ENCODE peak calls at places on chromosome 12, in nine cellular contexts. S, Q, Z, M, N, L, E, C and H are unnamed samples. For H3K4me1, the result is how much of the 10 kb centered on the place peaks cover.

GRCh38 chr12:75571204-75571603 is 59.8 kb upstream of the KRR1 start:
- DNase-seq in S (no peak), Q (no peak), Z (no peak), M (no peak), N (no peak), L (no peak), E (no peak), C (no peak), H (no peak)

GRCh38 chr12:873954-874353 is 75.5 kb downstream of the RAD52 start:
- DNase-seq in S (no peak), Q (no peak), Z (no peak), M (no peak), N (no peak), L (no peak), E (no peak), C (no peak), H (no peak)

GRCh38 chr12:9647825-9648700 is 21.4 kb upstream of the CLEC2D start:
- DNase-seq in S (peak), Q (peak), Z (peak), M (peak), N (peak), L (peak), E (peak), C (peak), H (peak)

GRCh38 chr12:27583057-27583797 is 59.2 kb downstream of the PPFIBP1 start:
- DNase-seq in S (no peak), Q (no peak), Z (no peak), M (no peak), N (no peak), L (no peak), E (no peak), C (no peak), H (no peak)

GRCh38 chr12:56987551-56988053 is 18.7 kb downstream of the ZBTB39 start:
- DNase-seq in S (peak), Q (peak), Z (peak), M (peak), N (peak), L (peak), E (peak), C (peak), H (peak)

GRCh38 chr12:118102070-118102469 is 1.7 kb downstream of the VSIG10 start:
- DNase-seq in S (no peak), Q (peak), Z (no peak), M (peak), N (no peak), L (peak), E (no peak), C (no peak), H (no peak)

GRCh38 chr12:80707830-80708534 is 548 bp downstream of the MYF6 start:
- DNase-seq in S (no peak), Q (no peak), Z (no peak), M (no peak), N (peak), L (no peak), E (no peak), C (no peak), H (no peak)

GRCh38 chr12:88805692-88806091 is 225.4 kb upstream of the KITLG start:
- DNase-seq in S (no peak), Q (no peak), Z (no peak), M (peak), N (no peak), L (no peak), E (no peak), C (no peak), H (no peak)

GRCh38 chr12:100044266-100044665 is 59.5 kb upstream of the ANKS1B start:
- DNase-seq in S (no peak), Q (no peak), Z (no peak), M (no peak), N (no peak), L (no peak), E (no peak), C (no peak), H (no peak)

GRCh38 chr12:17470460-17470859 is 619.5 kb downstream of the RERGL start:
- DNase-seq in S (no peak), Q (no peak), Z (no peak), M (no peak), N (no peak), L (no peak), E (no peak), C (no peak), H (no peak)

GRCh38 chr12:78204926-78205325 is 374.2 kb downstream of the NAV3 start:
- DNase-seq in S (no peak), Q (no peak), Z (no peak), M (no peak), N (no peak), L (no peak), E (no peak), C (no peak), H (no peak)

GRCh38 chr12:120656008-120656407 is 15.6 kb downstream of the CABP1 start:
- DNase-seq in S (no peak), Q (no peak), Z (no peak), M (no peak), N (no peak), L (no peak), E (no peak), C (no peak), H (no peak)

GRCh38 chr12:53476769-53477209 is 22.5 kb downstream of the MAP3K12 start:
- DNase-seq in S (no peak), Q (no peak), Z (no peak), M (peak), N (no peak), L (no peak), E (no peak), C (no peak), H (no peak)
- H3K4me1 ChIP-seq in S (under half), Q (under half), Z (under half), M (under half), N (half or more), L (under half), E (under half), C (under half), H (under half)

GRCh38 chr12:92360543-92360942 is 214.9 kb upstream of the BTG1 start:
- DNase-seq in S (no peak), Q (no peak), Z (no peak), M (no peak), N (no peak), L (no peak), E (no peak), C (no peak), H (no peak)
- H3K4me1 ChIP-seq in S (under half), Q (under half), Z (under half), M (under half), N (under half), L (under half), E (under half), C (under half), H (under half)

DNA sequence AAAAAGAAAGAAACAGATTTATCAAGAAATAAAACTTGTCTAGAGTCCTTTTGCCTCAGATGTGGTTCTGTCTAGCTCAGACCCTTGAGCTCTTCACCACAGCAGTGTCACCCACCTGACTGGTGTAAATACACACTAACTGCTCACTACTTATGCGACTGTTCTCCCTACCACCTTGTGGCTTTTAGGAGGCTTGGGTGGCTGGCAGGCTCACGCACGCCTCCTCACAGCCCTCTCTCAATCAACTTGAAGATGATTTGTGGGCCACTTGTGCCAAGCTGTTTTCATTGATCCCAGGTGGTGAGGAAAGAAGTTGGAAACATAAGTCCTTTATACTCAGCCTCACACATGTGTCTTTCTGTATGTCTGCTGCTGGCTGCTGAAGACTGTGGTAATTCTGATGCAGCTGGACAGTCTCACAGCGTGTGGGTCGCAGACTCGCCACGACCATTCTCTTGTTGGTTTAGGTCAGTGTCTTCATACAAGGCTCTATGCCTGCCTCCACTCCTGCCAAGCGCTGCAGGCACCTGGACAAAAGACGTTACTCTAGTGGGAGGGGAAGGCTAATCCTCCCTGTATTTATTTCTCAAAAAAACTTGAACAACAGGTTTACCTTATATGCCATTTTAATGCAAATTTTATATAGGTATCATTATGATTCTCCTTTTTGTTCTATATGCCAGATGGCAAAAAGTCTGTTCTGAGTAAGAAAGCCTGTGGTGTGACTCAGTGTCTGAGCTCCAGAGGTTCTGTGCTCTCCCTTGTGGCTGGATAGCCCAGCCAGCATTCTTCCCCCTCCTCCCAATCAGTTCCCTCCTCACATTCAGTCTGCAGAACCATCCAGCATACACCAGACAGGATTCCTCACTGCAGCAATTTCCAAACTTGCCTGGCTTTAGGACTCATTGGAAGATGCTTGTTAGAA is 115.5 kb downstream of the DIP2B start:
- DNase-seq in S (no peak), Q (no peak), Z (no peak), M (peak), N (no peak), L (no peak), E (peak), C (no peak), H (no peak)
- H3K4me1 ChIP-seq in S (under half), Q (under half), Z (under half), M (half or more), N (under half), L (under half), E (under half), C (under half), H (under half)

DNA sequence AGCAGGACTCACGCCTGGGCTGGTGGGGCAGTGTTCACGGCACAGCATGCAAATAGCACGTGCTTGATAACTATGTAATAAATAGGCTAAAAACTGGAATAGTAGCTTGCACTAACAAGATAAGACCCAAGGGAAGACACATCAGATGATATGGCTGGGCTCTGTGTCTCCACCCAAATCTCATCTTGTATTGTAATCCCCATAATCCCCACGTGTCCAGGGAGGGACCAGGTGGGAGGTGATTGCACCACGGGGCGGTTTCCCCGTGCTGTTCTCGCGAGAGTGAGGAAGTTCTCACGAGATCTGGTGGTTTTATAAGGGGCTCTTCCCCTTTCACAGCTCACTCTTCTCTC is 46.9 kb downstream of the RIMBP2 start:
- DNase-seq in S (no peak), Q (no peak), Z (no peak), M (no peak), N (no peak), L (no peak), E (no peak), C (no peak), H (no peak)
- H3K4me1 ChIP-seq in S (under half), Q (under half), Z (under half), M (under half), N (under half), L (under half), E (under half), C (under half), H (under half)

GRCh38 chr12:92496790-92497189 is 206.0 kb upstream of the PLEKHG7 start:
- DNase-seq in S (no peak), Q (no peak), Z (no peak), M (no peak), N (no peak), L (no peak), E (no peak), C (no peak), H (no peak)
- H3K4me1 ChIP-seq in S (under half), Q (under half), Z (under half), M (under half), N (under half), L (under half), E (under half), C (under half), H (under half)

GRCh38 chr12:11807453-11807852 is 158.0 kb downstream of the ETV6 start:
- DNase-seq in S (no peak), Q (no peak), Z (no peak), M (no peak), N (no peak), L (no peak), E (no peak), C (no peak), H (no peak)

GRCh38 chr12:11805043-11805442 is 155.6 kb downstream of the ETV6 start:
- DNase-seq in S (no peak), Q (no peak), Z (no peak), M (peak), N (no peak), L (no peak), E (no peak), C (no peak), H (no peak)

GRCh38 chr12:11804130-11804529 is 154.7 kb downstream of the ETV6 start:
- DNase-seq in S (no peak), Q (no peak), Z (no peak), M (no peak), N (no peak), L (no peak), E (no peak), C (no peak), H (no peak)

GRCh38 chr12:11801643-11802042 is 152.2 kb downstream of the ETV6 start:
- DNase-seq in S (no peak), Q (no peak), Z (no peak), M (no peak), N (no peak), L (no peak), E (no peak), C (no peak), H (no peak)

GRCh38 chr12:11805680-11806079 is 156.2 kb downstream of the ETV6 start:
- DNase-seq in S (no peak), Q (no peak), Z (no peak), M (no peak), N (no peak), L (peak), E (no peak), C (no peak), H (no peak)
- H3K4me1 ChIP-seq in S (under half), Q (under half), Z (under half), M (under half), N (under half), L (under half), E (under half), C (under half), H (under half)

GRCh38 chr12:12147111-12147510 is 76.4 kb downstream of the BCL2L14 start:
- DNase-seq in S (no peak), Q (no peak), Z (no peak), M (no peak), N (no peak), L (no peak), E (no peak), C (no peak), H (no peak)
- H3K4me1 ChIP-seq in S (under half), Q (under half), Z (under half), M (under half), N (under half), L (under half), E (under half), C (under half), H (under half)